ENCODE peak calls at places on chromosomes 3 and 15, in eight cellular contexts. C, B, L, T, U, J, P and Q are unnamed samples.

GRCh38 chr15:69540622-69541021 is 88.0 kb downstream of the RPLP1 start:
- DNase-seq in B (no peak), P (no peak), U (no peak), T (no peak), C (no peak), L (no peak), J (no peak), Q (no peak)

GRCh38 chr15:64760056-64760455 is 15.3 kb downstream of the RBPMS2 start:
- DNase-seq in L (no peak), J (no peak), B (no peak), C (no peak), T (no peak), U (no peak), P (no peak), Q (no peak)

GRCh38 chr3:43995078-43995928 is 246.4 kb upstream of the TOPAZ1 start:
- DNase-seq in P (no peak), L (peak), C (no peak), B (peak), U (no peak), J (no peak), T (peak), Q (no peak)

GRCh38 chr3:101266566-101266965 is 53.8 kb downstream of the IMPG2 start:
- DNase-seq in J (no peak), L (no peak), B (no peak), U (no peak), T (no peak), P (no peak), C (no peak), Q (no peak)

GRCh38 chr3:171088984-171089754 is 62.6 kb upstream of the SLC2A2 start:
- DNase-seq in C (no peak), L (no peak), U (no peak), P (no peak), B (peak), J (no peak), T (peak), Q (peak)

GRCh38 chr3:194379651-194380050 is 10.1 kb upstream of the LRRC15 start:
- DNase-seq in U (no peak), T (no peak), L (no peak), C (no peak), B (no peak), P (no peak), J (no peak), Q (no peak)

GRCh38 chr15:70400766-70401541 is 303.2 kb upstream of the TLE3 start:
- DNase-seq in P (no peak), L (no peak), J (no peak), T (no peak), B (no peak), U (no peak), C (no peak), Q (no peak)

GRCh38 chr3:182491571-182491970 is 301.7 kb upstream of the ATP11B start:
- DNase-seq in L (no peak), B (no peak), J (no peak), C (no peak), T (no peak), U (no peak), P (no peak), Q (no peak)